ENCODE peak calls at places on chromosome 19, in six cellular contexts. W is PC-9, V is GM12878, J is aorta, O is cardiac muscle cell, S is left lung. H is an unnamed sample. For H3K4me1, the result is how much of the 10 kb centered on the place peaks cover.

GRCh38 chr19:3278294-3278693 is 53.8 kb downstream of the CELF5 start:
- DNase-seq in J (no peak), V (no peak), S (no peak), O (no peak), W (no peak), H (no peak)

GRCh38 chr19:28264556-28264955 is 948.4 kb downstream of the UQCRFS1 start:
- DNase-seq in S (no peak), W (no peak), V (no peak), O (no peak), J (no peak), H (no peak)

GRCh38 chr19:51226068-51226467 is 1.2 kb downstream of the CD33 start:
- DNase-seq in S (no peak), J (no peak), V (no peak), O (no peak), W (no peak), H (no peak)

GRCh38 chr19:46019270-46019669 is 3.6 kb downstream of the PGLYRP1 start:
- DNase-seq in S (peak), O (no peak), J (no peak), W (no peak), V (no peak), H (no peak)

GRCh38 chr19:45070214-45070613 is 6.1 kb downstream of the ZNF296 start:
- DNase-seq in J (no peak), V (no peak), W (no peak), S (no peak), O (no peak), H (no peak)

GRCh38 chr19:23784274-23784673 is 25.6 kb upstream of the ZNF681 start:
- DNase-seq in W (no peak), S (no peak), O (no peak), V (peak), J (no peak), H (no peak)

GRCh38 chr19:756232-756631 is 5.3 kb downstream of the MISP start:
- DNase-seq in W (peak), J (no peak), V (no peak), S (no peak), O (peak), H (no peak)

GRCh38 chr19:3700242-3701032 is at the start of gene PIP5K1C:
- DNase-seq in S (peak), O (peak), W (peak), J (peak), V (peak), H (peak)

GRCh38 chr19:2415281-2415972 is 12.0 kb downstream of the TIMM13 start:
- DNase-seq in S (no peak), O (no peak), W (no peak), J (no peak), V (no peak), H (no peak)

GRCh38 chr19:29665826-29666633 is 769 bp downstream of the PLEKHF1 start:
- DNase-seq in S (no peak), V (no peak), W (peak), J (peak), O (peak), H (peak)

GRCh38 chr19:29662604-29663404 is 2.5 kb upstream of the PLEKHF1 start:
- DNase-seq in O (peak), S (peak), V (no peak), W (peak), J (peak), H (no peak)

GRCh38 chr19:29665215-29665825 is at the start of gene PLEKHF1:
- DNase-seq in W (peak), S (peak), J (peak), V (no peak), O (peak), H (peak)

GRCh38 chr19:29663861-29664752 is 1.2 kb upstream of the PLEKHF1 start:
- DNase-seq in W (peak), S (no peak), J (no peak), O (no peak), V (no peak), H (no peak)

DNA sequence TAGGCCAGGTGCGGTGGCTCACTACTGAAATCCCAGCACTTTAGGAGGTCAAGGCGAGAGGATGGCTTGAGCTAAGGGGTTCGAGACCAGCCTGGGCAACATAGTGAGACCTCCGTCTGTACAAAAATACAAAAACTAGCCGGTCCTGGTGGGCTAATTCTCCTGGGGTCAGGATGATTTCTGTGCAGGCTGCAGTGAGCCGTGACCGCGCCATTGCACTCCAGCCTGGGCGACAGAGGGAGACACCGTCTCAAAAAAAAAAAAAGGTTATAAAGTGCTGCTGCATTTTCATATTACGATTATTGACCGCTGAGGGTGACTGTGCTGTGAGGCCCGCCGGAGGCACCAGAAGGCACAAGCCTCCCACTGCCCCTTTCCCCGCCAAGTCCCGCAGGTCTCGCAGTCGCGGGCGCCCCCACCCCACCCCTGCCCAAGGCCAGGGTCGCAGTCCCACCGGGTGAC is 477 bp upstream of the PLEKHF1 start:
- DNase-seq in V (no peak), W (no peak), S (no peak), O (no peak), J (no peak), H (no peak)
- H3K4me1 ChIP-seq in V (under half), W (half or more), S (under half), O (under half), J (under half), H (half or more)

GRCh38 chr19:19372656-19373416 is 32.6 kb upstream of the GATAD2A start:
- DNase-seq in V (no peak), J (no peak), O (peak), S (peak), W (peak), H (peak)
- H3K4me3 ChIP-seq in V (no peak), J (no peak), O (no peak), S (no peak), W (no peak), H (peak)

GRCh38 chr19:12952488-12953455 is 4.3 kb downstream of the GADD45GIP1 start:
- DNase-seq in S (no peak), J (peak), O (peak), W (no peak), V (no peak), H (no peak)
- H3K27ac ChIP-seq in S (peak), J (peak), O (peak), W (no peak), V (no peak), H (no peak)

GRCh38 chr19:13838943-13839192 is 38.1 kb upstream of the NANOS3 start:
- DNase-seq in J (no peak), W (peak), O (no peak), V (no peak), S (no peak), H (peak)
- H3K4me1 ChIP-seq in J (under half), W (half or more), O (under half), V (half or more), S (half or more), H (half or more)

H was measured in CD8-positive, alpha-beta T cell.